ENCODE peak calls at places on chromosomes 1 and 21, in six cellular contexts. N is HCT116, P is NT2/D1, Q is HepG2, S is K562, O is GM12878. X is an unnamed sample.
A peak's percentile ranks its signal among the peaks of the same experiment; 100 is the strongest.

GRCh38 chr21:41871302-41872030 is 7.7 kb downstream of the PRDM15 start:
- DNase-seq in N (no peak), P (no peak), Q (no peak), S (no peak), O (no peak), X (no peak)

GRCh38 chr1:67626495-67627235 is 58.3 kb upstream of the GADD45A start:
- DNase-seq in N (peak; percentile 7), P (no peak), Q (no peak), S (no peak), O (no peak), X (peak; percentile 11)

GRCh38 chr1:84370831-84371394 is 27.4 kb upstream of the DNASE2B start:
- DNase-seq in N (no peak), P (no peak), Q (no peak), S (no peak), O (no peak), X (no peak)

GRCh38 chr1:51340380-51340779 is 10.0 kb upstream of the TTC39A start:
- DNase-seq in N (no peak), P (no peak), Q (no peak), S (peak; percentile 72), O (no peak), X (no peak)

GRCh38 chr1:2878591-2878990 is 77.1 kb upstream of the TTC34 start:
- DNase-seq in N (no peak), P (no peak), Q (no peak), S (no peak), O (no peak), X (no peak)

GRCh38 chr1:88001460-88001859 is 672.8 kb downstream of the LMO4 start:
- DNase-seq in N (no peak), P (no peak), Q (peak; percentile 2), S (no peak), O (no peak), X (no peak)

GRCh38 chr1:903721-904270 is 19.9 kb upstream of the SAMD11 start:
- DNase-seq in N (no peak), P (no peak), Q (no peak), S (no peak), O (no peak), X (no peak)

GRCh38 chr1:167541013-167541412 is 12.5 kb downstream of the CREG1 start:
- DNase-seq in N (no peak), P (no peak), Q (no peak), S (no peak), O (no peak), X (no peak)

GRCh38 chr1:55071477-55071876 is 32.1 kb downstream of the PCSK9 start:
- DNase-seq in N (no peak), P (peak; percentile 83), Q (peak; percentile 72), S (peak; percentile 35), O (no peak), X (peak; percentile 36)

GRCh38 chr1:224047538-224047937 is 66.4 kb upstream of the FBXO28 start:
- DNase-seq in N (no peak), P (no peak), Q (no peak), S (no peak), O (no peak), X (no peak)

GRCh38 chr1:194809665-194810064 is 1623.3 kb upstream of the B3GALT2 start:
- DNase-seq in N (no peak), P (no peak), Q (no peak), S (no peak), O (no peak), X (no peak)

GRCh38 chr1:101337968-101338367 is 101.1 kb downstream of the S1PR1 start:
- DNase-seq in N (no peak), P (no peak), Q (no peak), S (no peak), O (no peak), X (no peak)

GRCh38 chr1:99457381-99458165 is 188.3 kb upstream of the PALMD start:
- DNase-seq in N (no peak), P (no peak), Q (no peak), S (no peak), O (no peak), X (no peak)

GRCh38 chr1:53732409-53732808 is 6.6 kb downstream of the GLIS1 start:
- DNase-seq in N (no peak), P (no peak), Q (no peak), S (no peak), O (no peak), X (no peak)

GRCh38 chr1:6212193-6212959 is 6.5 kb downstream of the RNF207 start:
- DNase-seq in N (no peak), P (no peak), Q (no peak), S (no peak), O (no peak), X (no peak)

GRCh38 chr1:220189750-220190347 is 82.4 kb downstream of the RAB3GAP2 start:
- DNase-seq in N (peak; percentile 23), P (no peak), Q (peak; percentile 16), S (peak; percentile 36), O (no peak), X (no peak)

GRCh38 chr1:209250970-209251636 is 332.4 kb upstream of the CAMK1G start:
- DNase-seq in N (no peak), P (no peak), Q (no peak), S (no peak), O (no peak), X (no peak)

GRCh38 chr1:240232548-240232947 is 140.9 kb downstream of the FMN2 start:
- DNase-seq in N (no peak), P (no peak), Q (no peak), S (no peak), O (no peak), X (no peak)

GRCh38 chr1:233424727-233425222 is 97.3 kb downstream of the MAP3K21 start:
- DNase-seq in N (peak; percentile 21), P (no peak), Q (no peak), S (no peak), O (no peak), X (no peak)
- TF ChIP-seq ZNF274 in N (no peak), P (no peak), Q (no peak), S (no peak), O (no peak), X (no peak)

GRCh38 chr21:43645414-43645891 is 13.8 kb downstream of the HSF2BP start:
- DNase-seq in N (no peak), P (no peak), Q (peak; percentile 58), S (peak; percentile 16), O (no peak), X (no peak)
- TF ChIP-seq ZNF274 in N (no peak), P (no peak), Q (no peak), S (no peak), O (no peak), X (no peak)

GRCh38 chr21:37408464-37409193 is 42.1 kb downstream of the DYRK1A start:
- DNase-seq in N (no peak), P (no peak), Q (no peak), S (no peak), O (no peak), X (no peak)
- TF ChIP-seq ZNF274 in N (no peak), P (no peak), Q (no peak), S (no peak), O (no peak), X (no peak)

GRCh38 chr1:205670143-205670431 is 10.2 kb downstream of the SLC45A3 start:
- DNase-seq in N (no peak), P (no peak), Q (no peak), S (no peak), O (no peak), X (no peak)

GRCh38 chr1:205668951-205669340 is 11.4 kb downstream of the SLC45A3 start:
- DNase-seq in N (no peak), P (no peak), Q (peak; percentile 25), S (peak; percentile 51), O (peak; percentile 65), X (no peak)

GRCh38 chr1:205672395-205672889 is 7.9 kb downstream of the SLC45A3 start:
- DNase-seq in N (no peak), P (no peak), Q (no peak), S (no peak), O (no peak), X (no peak)

GRCh38 chr1:205669341-205670142 is 10.8 kb downstream of the SLC45A3 start:
- DNase-seq in N (no peak), P (no peak), Q (no peak), S (peak; percentile 83), O (no peak), X (no peak)

DNA sequence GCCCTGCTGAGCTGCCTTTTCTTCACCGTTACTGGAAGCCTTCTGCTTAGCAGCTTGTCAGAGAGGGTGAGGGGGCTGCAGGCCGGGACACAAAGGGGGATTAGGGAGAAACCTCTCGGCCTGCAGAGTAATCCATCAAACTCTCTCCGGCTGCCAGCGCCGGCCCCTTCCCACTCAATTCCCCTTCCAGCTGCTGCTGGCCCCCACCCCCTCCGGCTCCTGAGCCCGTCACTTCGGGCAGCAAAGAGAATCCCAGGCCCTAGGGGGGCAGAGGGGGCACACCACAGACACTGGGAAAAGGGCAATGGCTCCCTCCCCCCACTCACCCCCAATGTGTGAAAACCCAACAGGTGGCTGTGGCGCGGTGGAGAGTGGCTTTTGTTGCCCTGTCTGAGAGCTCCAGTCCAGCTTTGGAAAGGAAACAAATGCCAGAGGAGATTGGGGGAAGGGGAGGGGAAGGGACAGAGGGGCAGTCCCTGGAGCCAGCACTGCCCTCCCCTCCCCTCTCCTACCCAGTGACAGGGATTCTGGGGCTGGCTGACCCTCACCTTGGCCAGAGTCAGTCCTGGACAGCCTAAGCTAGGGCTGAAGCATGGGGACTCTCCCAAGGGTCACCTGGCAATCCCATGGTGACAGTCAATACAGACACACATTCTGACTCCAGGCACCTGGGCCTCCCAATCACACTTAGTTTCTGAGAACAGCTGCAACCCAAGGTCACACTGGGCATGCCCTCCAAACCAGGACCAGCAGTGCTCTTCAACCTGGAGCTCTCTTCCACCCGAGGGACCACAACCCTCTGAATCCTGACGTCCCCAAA is 9.5 kb downstream of the SLC45A3 start:
- DNase-seq in N (no peak), P (peak; percentile 79), Q (no peak), S (no peak), O (no peak), X (no peak)
- TF ChIP-seq ZNF274 in N (no peak), P (no peak), Q (no peak), S (no peak), O (no peak), X (no peak)

X was measured in H1.